ENCODE peak calls at places on chromosomes 3 and 15, in eight cellular contexts. P is foreskin fibroblast; F is H9; G is naive thymus-derived CD8-positive, alpha-beta T cell; K is GM03348; R is activated T-helper 1 cell treated with anti-CD3 and anti-CD28 coated beads, Interleukin-12 subunit alpha, Interleukin-12 subunit beta, Interleukin-2, Interleukin-4 antibody, amounts not matched to agents 30 ng/mL and 10 ng/mL and 1 ng/mL, durations not matched to agents 14 hours and 24 hours and 36 hours; Z is NCI-H187; X is fibroblast of the aortic adventitia. A is an unnamed sample.
A peak's percentile ranks its signal among the peaks of the same experiment; 100 is the strongest.

GRCh38 chr15:78667578-78668236 is 26.7 kb upstream of the CHRNB4 start:
- DNase-seq in Z (no peak), X (no peak), F (no peak), R (no peak), K (no peak), G (no peak), P (no peak), A (no peak)

GRCh38 chr15:65414841-65415621 is 7.7 kb downstream of the IGDCC4 start:
- DNase-seq in P (peak; percentile 64), F (peak; percentile 94), G (no peak), Z (peak; percentile 66), K (no peak), X (peak; percentile 28), R (no peak), A (no peak)

GRCh38 chr3:51977449-51978142 is 2.7 kb downstream of the ABHD14A start:
- DNase-seq in Z (no peak), P (no peak), F (no peak), R (no peak), G (peak; percentile 74), X (no peak), K (no peak), A (peak; percentile 31)

GRCh38 chr15:76285241-76285825 is 25.9 kb downstream of the ETFA start:
- DNase-seq in R (no peak), Z (no peak), F (no peak), X (peak; percentile 11), G (no peak), P (peak; percentile 43), K (peak; percentile 26), A (no peak)

GRCh38 chr3:89165636-89166312 is 58.4 kb downstream of the EPHA3 start:
- DNase-seq in R (no peak), Z (no peak), P (no peak), K (no peak), F (peak; percentile 58), G (no peak), X (no peak), A (no peak)

GRCh38 chr3:190671658-190672057 is 157.8 kb downstream of the IL1RAP start:
- DNase-seq in K (peak; percentile 24), G (no peak), X (no peak), Z (no peak), R (no peak), P (peak; percentile 7), F (no peak), A (no peak)

GRCh38 chr3:150627557-150627956 is 24.4 kb downstream of the SELENOT start:
- DNase-seq in Z (no peak), K (no peak), X (peak; percentile 59), G (no peak), R (no peak), F (no peak), P (no peak), A (no peak)

GRCh38 chr3:188243124-188243795 is 89.3 kb downstream of the LPP start:
- DNase-seq in R (no peak), P (no peak), G (no peak), K (no peak), Z (no peak), X (no peak), F (no peak), A (no peak)

GRCh38 chr3:193805448-193805847 is 212.4 kb downstream of the OPA1 start:
- DNase-seq in X (peak; percentile 72), P (peak; percentile 17), R (no peak), G (no peak), F (no peak), Z (no peak), K (no peak), A (no peak)

GRCh38 chr15:29825205-29825604 is 2.9 kb upstream of the TJP1 start:
- DNase-seq in G (no peak), X (no peak), R (peak; percentile 23), K (peak; percentile 17), Z (no peak), F (no peak), P (no peak), A (no peak)

GRCh38 chr3:64344721-64345207 is 119.5 kb upstream of the PRICKLE2 start:
- DNase-seq in K (peak; percentile 56), R (no peak), P (peak; percentile 75), G (no peak), Z (no peak), X (peak; percentile 78), F (peak; percentile 70), A (no peak)

GRCh38 chr3:107633327-107634141 is 110.8 kb downstream of the BBX start:
- DNase-seq in R (no peak), X (peak; percentile 8), Z (no peak), K (no peak), P (no peak), G (no peak), F (no peak), A (no peak)

GRCh38 chr15:59522988-59523461 is 85.0 kb downstream of the FAM81A start:
- DNase-seq in Z (peak; percentile 8), X (no peak), P (no peak), R (peak; percentile 10), K (no peak), G (peak; percentile 93), F (no peak), A (peak; percentile 18)

GRCh38 chr15:96160800-96161199 is 169.7 kb upstream of the NR2F2 start:
- DNase-seq in F (no peak), G (no peak), R (no peak), Z (no peak), P (no peak), K (no peak), X (no peak), A (no peak)

GRCh38 chr3:127915115-127915936 is at the start of gene KBTBD12:
- DNase-seq in P (no peak), X (no peak), K (peak; percentile 36), F (peak; percentile 75), R (no peak), Z (no peak), G (no peak), A (no peak)

GRCh38 chr3:18843930-18844329 is 304.4 kb upstream of the KCNH8 start:
- DNase-seq in P (no peak), R (no peak), F (no peak), K (no peak), Z (no peak), G (no peak), X (no peak), A (no peak)

GRCh38 chr3:70981252-70981933 is 602.1 kb downstream of the FOXP1 start:
- DNase-seq in Z (no peak), K (no peak), G (no peak), R (no peak), X (no peak), P (no peak), F (no peak), A (no peak)

GRCh38 chr3:15283702-15284101 is 48.7 kb downstream of the SH3BP5 start:
- DNase-seq in F (no peak), P (no peak), K (no peak), G (no peak), R (no peak), X (no peak), Z (no peak), A (no peak)

GRCh38 chr3:117547956-117548550 is 838.5 kb downstream of the TUSC7 start:
- DNase-seq in Z (no peak), X (peak; percentile 96), R (no peak), P (peak; percentile 96), G (no peak), F (no peak), K (peak; percentile 50), A (no peak)

GRCh38 chr3:183548262-183548769 is 7.2 kb downstream of the KLHL6 start:
- DNase-seq in G (no peak), F (peak; percentile 79), R (no peak), K (peak; percentile 78), P (peak; percentile 52), X (peak; percentile 64), Z (no peak), A (no peak)

GRCh38 chr15:60047701-60048100 is 43.6 kb downstream of the FOXB1 start:
- DNase-seq in Z (no peak), F (no peak), G (no peak), X (peak; percentile 43), K (no peak), P (peak; percentile 35), R (no peak), A (no peak)

GRCh38 chr3:183210862-183211341 is 42.2 kb upstream of the B3GNT5 start:
- DNase-seq in P (no peak), G (no peak), F (no peak), Z (no peak), K (no peak), X (no peak), R (no peak), A (no peak)

GRCh38 chr3:82506204-82506603 is 744.8 kb upstream of the GBE1 start:
- DNase-seq in R (no peak), Z (no peak), P (no peak), F (no peak), G (no peak), K (no peak), X (no peak), A (no peak)

GRCh38 chr3:177836671-177837070 is 639.4 kb upstream of the TBL1XR1 start:
- DNase-seq in G (no peak), R (no peak), K (no peak), P (peak; percentile 37), X (peak; percentile 59), Z (no peak), F (no peak), A (no peak)

GRCh38 chr3:13309004-13309403 is 111.1 kb downstream of the NUP210 start:
- DNase-seq in F (no peak), K (no peak), X (no peak), P (no peak), G (no peak), Z (no peak), R (no peak), A (no peak)

A was measured in effector memory CD8-positive, alpha-beta T cell.